ENCODE peak calls at places on chromosome 6, in nine cellular contexts. One of them, this sample, is unnamed.

GRCh38 chr6:96900873-96901272 is 3.2 kb upstream of the NDUFAF4 start:
- DNase-seq in AG08395: no peak
- DNase-seq in GM03348: no peak
- DNase-seq in right atrium auricular region: no peak
- DNase-seq in NCI-H1436: no peak
- DNase-seq in adrenal gland: no peak
- DNase-seq in activated T-helper 1 cell treated with anti-CD3 and anti-CD28 coated beads, Interleukin-2, amount 50 U/mL, for 16 hours: no peak
- DNase-seq in NCI-H1105 treated with DMSO at 0.1 percent for 48 hours: no peak
- DNase-seq in mesendoderm: no peak
- DNase-seq in this sample: no peak

GRCh38 chr6:10537726-10538125 is 16.6 kb downstream of the GCNT2 start:
- DNase-seq in AG08395: no peak
- DNase-seq in GM03348: no peak
- DNase-seq in right atrium auricular region: no peak
- DNase-seq in NCI-H1436: no peak
- DNase-seq in adrenal gland: no peak
- DNase-seq in activated T-helper 1 cell treated with anti-CD3 and anti-CD28 coated beads, Interleukin-2, amount 50 U/mL, for 16 hours: no peak
- DNase-seq in NCI-H1105 treated with DMSO at 0.1 percent for 48 hours: no peak
- DNase-seq in mesendoderm: no peak
- DNase-seq in this sample: no peak

GRCh38 chr6:126307859-126308258 is 32.1 kb upstream of the CENPW start:
- DNase-seq in AG08395: peak; percentile 2
- DNase-seq in GM03348: peak; percentile 2
- DNase-seq in right atrium auricular region: no peak
- DNase-seq in NCI-H1436: no peak
- DNase-seq in adrenal gland: no peak
- DNase-seq in activated T-helper 1 cell treated with anti-CD3 and anti-CD28 coated beads, Interleukin-2, amount 50 U/mL, for 16 hours: no peak
- DNase-seq in NCI-H1105 treated with DMSO at 0.1 percent for 48 hours: no peak
- DNase-seq in mesendoderm: no peak
- DNase-seq in this sample: peak; percentile 87

GRCh38 chr6:137968468-137968804 is 101.4 kb downstream of the TNFAIP3 start:
- DNase-seq in AG08395: no peak
- DNase-seq in GM03348: no peak
- DNase-seq in right atrium auricular region: no peak
- DNase-seq in NCI-H1436: no peak
- DNase-seq in adrenal gland: no peak
- DNase-seq in activated T-helper 1 cell treated with anti-CD3 and anti-CD28 coated beads, Interleukin-2, amount 50 U/mL, for 16 hours: no peak
- DNase-seq in NCI-H1105 treated with DMSO at 0.1 percent for 48 hours: no peak
- DNase-seq in mesendoderm: no peak
- DNase-seq in this sample: no peak

GRCh38 chr6:144777249-144777648 is 492.1 kb downstream of the UTRN start:
- DNase-seq in AG08395: no peak
- DNase-seq in GM03348: no peak
- DNase-seq in right atrium auricular region: no peak
- DNase-seq in NCI-H1436: no peak
- DNase-seq in adrenal gland: no peak
- DNase-seq in activated T-helper 1 cell treated with anti-CD3 and anti-CD28 coated beads, Interleukin-2, amount 50 U/mL, for 16 hours: no peak
- DNase-seq in NCI-H1105 treated with DMSO at 0.1 percent for 48 hours: no peak
- DNase-seq in mesendoderm: no peak
- DNase-seq in this sample: no peak

GRCh38 chr6:90982051-90982450 is 395.2 kb upstream of the MAP3K7 start:
- DNase-seq in AG08395: no peak
- DNase-seq in GM03348: no peak
- DNase-seq in right atrium auricular region: no peak
- DNase-seq in NCI-H1436: no peak
- DNase-seq in adrenal gland: no peak
- DNase-seq in activated T-helper 1 cell treated with anti-CD3 and anti-CD28 coated beads, Interleukin-2, amount 50 U/mL, for 16 hours: no peak
- DNase-seq in NCI-H1105 treated with DMSO at 0.1 percent for 48 hours: no peak
- DNase-seq in mesendoderm: peak; percentile 25
- DNase-seq in this sample: no peak

GRCh38 chr6:2875840-2876207 is 27.3 kb downstream of the SERPINB9 start:
- DNase-seq in AG08395: peak; percentile 35
- DNase-seq in GM03348: peak; percentile 43
- DNase-seq in right atrium auricular region: no peak
- DNase-seq in NCI-H1436: no peak
- DNase-seq in adrenal gland: peak; percentile 30
- DNase-seq in activated T-helper 1 cell treated with anti-CD3 and anti-CD28 coated beads, Interleukin-2, amount 50 U/mL, for 16 hours: no peak
- DNase-seq in NCI-H1105 treated with DMSO at 0.1 percent for 48 hours: no peak
- DNase-seq in mesendoderm: peak; percentile 63
- DNase-seq in this sample: no peak

GRCh38 chr6:25085761-25086160 is 150.0 kb upstream of the RIPOR2 start:
- DNase-seq in AG08395: no peak
- DNase-seq in GM03348: no peak
- DNase-seq in right atrium auricular region: no peak
- DNase-seq in NCI-H1436: no peak
- DNase-seq in adrenal gland: no peak
- DNase-seq in activated T-helper 1 cell treated with anti-CD3 and anti-CD28 coated beads, Interleukin-2, amount 50 U/mL, for 16 hours: no peak
- DNase-seq in NCI-H1105 treated with DMSO at 0.1 percent for 48 hours: no peak
- DNase-seq in mesendoderm: no peak
- DNase-seq in this sample: no peak

GRCh38 chr6:30884521-30885480 is 482 bp downstream of the DDR1 start:
- DNase-seq in AG08395: peak; percentile 50
- DNase-seq in GM03348: peak; percentile 71
- DNase-seq in right atrium auricular region: no peak
- DNase-seq in NCI-H1436: no peak
- DNase-seq in adrenal gland: peak; percentile 63
- DNase-seq in activated T-helper 1 cell treated with anti-CD3 and anti-CD28 coated beads, Interleukin-2, amount 50 U/mL, for 16 hours: no peak
- DNase-seq in NCI-H1105 treated with DMSO at 0.1 percent for 48 hours: peak; percentile 49
- DNase-seq in mesendoderm: peak; percentile 80
- DNase-seq in this sample: peak; percentile 63

GRCh38 chr6:31473780-31474725 is 23.9 kb upstream of the MICB start:
- DNase-seq in AG08395: peak; percentile 30
- DNase-seq in GM03348: no peak
- DNase-seq in right atrium auricular region: no peak
- DNase-seq in NCI-H1436: no peak
- DNase-seq in adrenal gland: no peak
- DNase-seq in activated T-helper 1 cell treated with anti-CD3 and anti-CD28 coated beads, Interleukin-2, amount 50 U/mL, for 16 hours: no peak
- DNase-seq in NCI-H1105 treated with DMSO at 0.1 percent for 48 hours: no peak
- DNase-seq in mesendoderm: no peak
- DNase-seq in this sample: peak; percentile 48

GRCh38 chr6:82841309-82841708 is 224.3 kb downstream of the UBE3D start:
- DNase-seq in AG08395: no peak
- DNase-seq in GM03348: no peak
- DNase-seq in right atrium auricular region: no peak
- DNase-seq in NCI-H1436: no peak
- DNase-seq in adrenal gland: no peak
- DNase-seq in activated T-helper 1 cell treated with anti-CD3 and anti-CD28 coated beads, Interleukin-2, amount 50 U/mL, for 16 hours: no peak
- DNase-seq in NCI-H1105 treated with DMSO at 0.1 percent for 48 hours: no peak
- DNase-seq in mesendoderm: peak; percentile 52
- DNase-seq in this sample: no peak